ENCODE peak calls at places on chromosome 6, in five cellular contexts. M is CD8-positive, alpha-beta memory T cell; R is heart right ventricle; P is IMR-90; Y is GM23248. V is an unnamed sample. For H3K27me3, the result is how much of the 10 kb centered on the place peaks cover.

GRCh38 chr6:35038076-35038475 is 103.1 kb downstream of the TCP11 start:
- DNase-seq in M (no peak), R (no peak), P (no peak), Y (peak), V (no peak)

GRCh38 chr6:87698618-87699017 is 3.4 kb downstream of the AKIRIN2 start:
- DNase-seq in M (no peak), R (no peak), P (peak), Y (peak), V (peak)

GRCh38 chr6:4883298-4883697 is 107.1 kb downstream of the CDYL start:
- DNase-seq in M (no peak), R (no peak), P (no peak), Y (no peak), V (no peak)

GRCh38 chr6:25138697-25139051 is 140.5 kb upstream of the CARMIL1 start:
- DNase-seq in M (peak), R (no peak), P (peak), Y (peak), V (peak)

GRCh38 chr6:107719160-107719559 is 105.0 kb downstream of the SCML4 start:
- DNase-seq in M (no peak), R (no peak), P (no peak), Y (no peak), V (no peak)

GRCh38 chr6:41373919-41374617 is 38.7 kb downstream of the NCR2 start:
- DNase-seq in M (no peak), R (no peak), P (no peak), Y (peak), V (peak)

GRCh38 chr6:168616807-168617756 is 176.1 kb downstream of the SMOC2 start:
- DNase-seq in M (no peak), R (no peak), P (no peak), Y (no peak), V (no peak)

GRCh38 chr6:60867548-60867947 is 1418.5 kb downstream of the KHDRBS2 start:
- DNase-seq in M (no peak), R (no peak), P (no peak), Y (no peak), V (no peak)

GRCh38 chr6:84522135-84522535 is 242.3 kb downstream of the TBX18 start:
- DNase-seq in M (no peak), R (no peak), P (peak), Y (peak), V (no peak)

GRCh38 chr6:161091972-161092701 is 100.6 kb downstream of the MAP3K4 start:
- DNase-seq in M (no peak), R (no peak), P (peak), Y (peak), V (no peak)

GRCh38 chr6:146915671-146916127 is 288.5 kb upstream of the STXBP5 start:
- DNase-seq in M (no peak), R (no peak), P (peak), Y (peak), V (no peak)

GRCh38 chr6:36625161-36625919 is 31.2 kb downstream of the SRSF3 start:
- DNase-seq in M (no peak), R (no peak), P (peak), Y (peak), V (no peak)

GRCh38 chr6:3962897-3963296 is 113.7 kb downstream of the FAM50B start:
- DNase-seq in M (no peak), R (no peak), P (peak), Y (no peak), V (no peak)

GRCh38 chr6:34391711-34392496 is 565 bp downstream of the NUDT3 start:
- DNase-seq in M (peak), R (peak), P (peak), Y (peak), V (peak)

GRCh38 chr6:43766964-43767461 is 3.0 kb upstream of the VEGFA start:
- DNase-seq in M (no peak), R (no peak), P (no peak), Y (no peak), V (no peak)

GRCh38 chr6:25156123-25156522 is 123.1 kb upstream of the CARMIL1 start:
- DNase-seq in M (no peak), R (no peak), P (peak), Y (no peak), V (no peak)

GRCh38 chr6:159760602-159761057 is 1.2 kb upstream of the ACAT2 start:
- DNase-seq in M (no peak), R (no peak), P (peak), Y (peak), V (no peak)

GRCh38 chr6:111805511-111806181 is 67.6 kb downstream of the FYN start:
- DNase-seq in M (no peak), R (no peak), P (peak), Y (peak), V (peak)

GRCh38 chr6:128070406-128070805 is 169.5 kb upstream of the THEMIS start:
- DNase-seq in M (no peak), R (no peak), P (peak), Y (peak), V (no peak)

GRCh38 chr6:37051138-37052026 is 45.9 kb downstream of the FGD2 start:
- DNase-seq in M (peak), R (peak), P (peak), Y (peak), V (peak)

GRCh38 chr6:124743420-124743819 is 218.8 kb upstream of the RNF217 start:
- DNase-seq in M (no peak), R (no peak), P (no peak), Y (no peak), V (no peak)

GRCh38 chr6:159992366-159992765 is 23.5 kb downstream of the IGF2R start:
- DNase-seq in M (no peak), R (no peak), P (no peak), Y (no peak), V (no peak)

GRCh38 chr6:30814137-30815084 is 69.9 kb upstream of the DDR1 start:
- DNase-seq in M (no peak), R (no peak), P (peak), Y (peak), V (no peak)

GRCh38 chr6:64411226-64411625 is 775.6 kb downstream of the PHF3 start:
- DNase-seq in M (no peak), R (no peak), P (no peak), Y (peak), V (no peak)

GRCh38 chr6:26249709-26249958 is 115.4 kb upstream of the BTN3A2 start:
- DNase-seq in M (no peak), R (no peak), P (no peak), Y (no peak), V (no peak)

GRCh38 chr6:39812853-39813533 is 20.8 kb downstream of the DAAM2 start:
- DNase-seq in M (no peak), R (no peak), P (peak), Y (peak), V (no peak)
- H3K27me3 ChIP-seq in M (under half), R (under half), P (under half), Y (under half), V (under half)

DNA sequence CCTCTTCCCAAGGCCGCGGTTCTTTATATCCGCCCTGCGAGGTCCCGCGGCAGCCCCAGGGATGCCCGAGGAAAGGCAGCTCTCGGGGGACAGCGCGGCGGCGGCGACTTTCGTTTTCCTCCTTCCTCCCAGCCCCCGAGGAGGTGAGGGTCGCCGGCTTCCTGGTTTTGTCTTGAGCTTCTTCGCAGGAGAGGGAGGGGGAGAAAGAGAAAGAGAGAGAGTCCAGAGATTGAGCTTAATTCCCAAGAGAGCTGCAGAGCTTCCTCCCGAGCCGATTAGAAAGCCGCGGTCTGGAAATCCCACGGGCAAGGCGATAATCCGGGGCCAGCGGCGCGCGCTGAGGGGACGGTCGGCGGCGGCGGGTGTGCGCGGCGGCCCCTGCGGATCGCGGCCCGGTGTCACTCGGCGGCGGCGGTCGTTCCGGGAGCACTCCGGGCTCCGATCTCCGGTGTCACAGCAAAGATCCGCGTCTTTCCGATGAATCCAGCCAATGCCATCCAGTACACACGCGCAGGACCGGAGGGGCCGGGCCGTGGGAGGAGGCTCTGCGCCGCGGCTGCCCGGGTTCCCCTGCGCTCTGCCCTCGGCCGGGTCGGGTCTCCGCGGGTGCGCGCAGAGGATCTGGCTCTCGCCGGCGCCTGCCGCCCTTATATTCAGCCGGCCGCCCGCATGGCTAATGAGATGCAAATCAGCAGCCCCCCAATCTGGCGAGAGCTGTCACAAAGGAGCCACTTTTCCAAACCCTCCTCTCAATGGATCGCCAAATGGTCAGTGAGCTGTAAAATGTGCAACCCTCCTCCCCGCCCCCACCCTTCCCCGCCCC is at the start of gene DLL1:
- DNase-seq in M (no peak), R (peak), P (peak), Y (peak), V (peak)
- H3K27me3 ChIP-seq in M (half or more), R (under half), P (half or more), Y (under half), V (under half)

DNA sequence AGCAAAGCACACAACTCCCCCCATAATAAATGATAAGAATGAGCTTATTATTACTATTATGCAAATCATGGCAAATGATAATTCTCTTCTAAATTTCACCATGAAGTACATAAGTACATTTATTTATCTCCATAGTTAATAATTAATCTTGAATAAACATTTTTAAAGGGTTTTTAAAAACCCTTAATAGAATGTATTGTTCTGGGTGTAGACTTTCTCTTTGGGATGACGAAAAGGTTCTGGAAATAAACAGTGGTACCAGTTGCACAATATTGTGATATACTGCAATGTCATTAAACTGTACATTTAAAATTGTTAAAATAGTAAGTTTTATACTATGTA is 18.0 kb downstream of the DST start:
- DNase-seq in M (no peak), R (no peak), P (no peak), Y (no peak), V (no peak)
- H3K27me3 ChIP-seq in M (under half), R (under half), P (under half), Y (under half), V (under half)

DNA sequence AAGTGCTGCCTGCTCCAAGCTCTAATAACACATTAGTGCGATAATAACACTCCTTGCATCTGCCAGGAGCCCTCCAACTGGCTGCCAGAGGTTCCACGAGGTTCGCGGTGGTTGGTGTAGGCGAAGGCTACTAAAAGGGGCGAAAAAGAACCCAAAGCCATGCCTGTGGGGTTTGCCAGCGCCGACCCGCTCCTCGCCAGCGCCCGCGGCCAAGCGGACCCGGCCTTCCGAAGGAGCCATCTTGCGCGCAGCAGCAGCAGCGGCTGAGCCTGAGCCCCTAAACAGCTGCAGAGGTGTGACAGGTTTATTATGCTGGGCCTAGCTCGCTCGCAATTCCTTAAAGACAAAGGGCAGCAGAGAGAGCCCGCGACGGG is 11.6 kb downstream of the FOXC1 start:
- DNase-seq in M (no peak), R (no peak), P (no peak), Y (no peak), V (no peak)
- H3K27me3 ChIP-seq in M (under half), R (under half), P (under half), Y (under half), V (under half)

GRCh38 chr6:137490506-137490905 is 3.7 kb downstream of the OLIG3 start:
- DNase-seq in M (no peak), R (no peak), P (no peak), Y (no peak), V (no peak)
- H3K27me3 ChIP-seq in M (half or more), R (half or more), P (half or more), Y (half or more), V (under half)

GRCh38 chr6:17103715-17104114 is 1.9 kb downstream of the STMND1 start:
- DNase-seq in M (no peak), R (no peak), P (no peak), Y (peak), V (no peak)
- H3K27me3 ChIP-seq in M (under half), R (under half), P (under half), Y (under half), V (under half)

GRCh38 chr6:104130343-104130742 is 729.4 kb downstream of the HACE1 start:
- DNase-seq in M (no peak), R (no peak), P (no peak), Y (no peak), V (no peak)
- H3K27me3 ChIP-seq in M (under half), R (under half), P (under half), Y (under half), V (under half)